ENCODE peak calls at places on chromosomes 12 and 14, in ten cellular contexts. T is epithelial cell of esophagus, M is tibial nerve, I is IMR-90, X is BE2C, U is heart right ventricle, G is neural progenitor cell, P is MG63, O is right lobe of liver, S is GM23338. Y is an unnamed sample.
A peak's percentile ranks its signal among the peaks of the same experiment; 100 is the strongest.

GRCh38 chr14:38705220-38705619 is 397.8 kb downstream of the SEC23A start:
- DNase-seq in T (no peak), M (no peak), I (no peak), X (no peak), U (no peak), G (peak; percentile 34), P (no peak), O (no peak), S (no peak), Y (no peak)

GRCh38 chr12:39638178-39638577 is 18.6 kb upstream of the ABCD2 start:
- DNase-seq in T (no peak), M (no peak), I (no peak), X (no peak), U (no peak), G (no peak), P (no peak), O (no peak), S (no peak), Y (no peak)

GRCh38 chr12:16587110-16587453 is 18.9 kb downstream of the LMO3 start:
- DNase-seq in T (no peak), M (no peak), I (no peak), X (no peak), U (no peak), G (no peak), P (no peak), O (no peak), S (no peak), Y (no peak)

GRCh38 chr12:131085125-131085815 is 131.6 kb downstream of the ADGRD1 start:
- DNase-seq in T (no peak), M (peak; percentile 3), I (no peak), X (peak; percentile 2), U (no peak), G (no peak), P (no peak), O (peak; percentile 14), S (no peak), Y (peak; percentile 3)

GRCh38 chr12:80892597-80893445 is 44.9 kb downstream of the LIN7A start:
- DNase-seq in T (no peak), M (no peak), I (no peak), X (no peak), U (no peak), G (no peak), P (no peak), O (no peak), S (no peak), Y (no peak)

GRCh38 chr14:68683326-68683725 is 109.5 kb downstream of the ZFP36L1 start:
- DNase-seq in T (no peak), M (no peak), I (peak; percentile 24), X (no peak), U (no peak), G (no peak), P (peak; percentile 39), O (peak; percentile 31), S (no peak), Y (no peak)

GRCh38 chr12:42819801-42820200 is 230.3 kb upstream of the PRICKLE1 start:
- DNase-seq in T (no peak), M (no peak), I (no peak), X (no peak), U (no peak), G (no peak), P (no peak), O (no peak), S (no peak), Y (no peak)

GRCh38 chr12:49200882-49201594 is 12.2 kb upstream of the TUBA1A start:
- DNase-seq in T (peak; percentile 83), M (no peak), I (peak; percentile 89), X (no peak), U (no peak), G (no peak), P (no peak), O (no peak), S (peak; percentile 72), Y (no peak)

GRCh38 chr12:44162961-44163360 is 327.1 kb downstream of the TMEM117 start:
- DNase-seq in T (no peak), M (no peak), I (no peak), X (no peak), U (no peak), G (no peak), P (no peak), O (no peak), S (no peak), Y (no peak)

GRCh38 chr12:95231190-95231589 is 13.6 kb downstream of the VEZT start:
- DNase-seq in T (peak; percentile 62), M (no peak), I (peak; percentile 71), X (no peak), U (no peak), G (no peak), P (no peak), O (no peak), S (no peak), Y (no peak)

GRCh38 chr12:109612975-109613502 is 39.4 kb downstream of the MVK start:
- DNase-seq in T (peak; percentile 29), M (no peak), I (peak; percentile 6), X (no peak), U (no peak), G (no peak), P (no peak), O (no peak), S (peak; percentile 57), Y (no peak)

GRCh38 chr14:92448786-92449185 is 64.8 kb upstream of the RIN3 start:
- DNase-seq in T (no peak), M (no peak), I (no peak), X (no peak), U (no peak), G (no peak), P (no peak), O (no peak), S (no peak), Y (no peak)

GRCh38 chr14:96086032-96086431 is 46.9 kb downstream of the C14orf132 start:
- DNase-seq in T (peak; percentile 79), M (no peak), I (peak; percentile 86), X (peak; percentile 57), U (no peak), G (no peak), P (peak; percentile 67), O (no peak), S (no peak), Y (no peak)

GRCh38 chr14:106578479-106578878 is 1052.1 kb downstream of the TMEM121 start:
- DNase-seq in T (no peak), M (no peak), I (no peak), X (no peak), U (no peak), G (no peak), P (no peak), O (no peak), S (no peak), Y (no peak)

GRCh38 chr12:9729082-9729481 is 3.8 kb downstream of the CLECL1 start:
- DNase-seq in T (no peak), M (no peak), I (no peak), X (no peak), U (no peak), G (no peak), P (no peak), O (no peak), S (no peak), Y (no peak)

GRCh38 chr12:9731797-9732196 is 1.1 kb downstream of the CLECL1 start:
- DNase-seq in T (no peak), M (no peak), I (no peak), X (no peak), U (no peak), G (no peak), P (no peak), O (no peak), S (no peak), Y (no peak)

GRCh38 chr12:9731393-9731792 is 1.5 kb downstream of the CLECL1 start:
- DNase-seq in T (no peak), M (no peak), I (no peak), X (no peak), U (no peak), G (no peak), P (no peak), O (no peak), S (no peak), Y (no peak)

GRCh38 chr12:9730591-9730990 is 2.3 kb downstream of the CLECL1 start:
- DNase-seq in T (no peak), M (no peak), I (no peak), X (no peak), U (no peak), G (no peak), P (no peak), O (no peak), S (no peak), Y (no peak)

DNA sequence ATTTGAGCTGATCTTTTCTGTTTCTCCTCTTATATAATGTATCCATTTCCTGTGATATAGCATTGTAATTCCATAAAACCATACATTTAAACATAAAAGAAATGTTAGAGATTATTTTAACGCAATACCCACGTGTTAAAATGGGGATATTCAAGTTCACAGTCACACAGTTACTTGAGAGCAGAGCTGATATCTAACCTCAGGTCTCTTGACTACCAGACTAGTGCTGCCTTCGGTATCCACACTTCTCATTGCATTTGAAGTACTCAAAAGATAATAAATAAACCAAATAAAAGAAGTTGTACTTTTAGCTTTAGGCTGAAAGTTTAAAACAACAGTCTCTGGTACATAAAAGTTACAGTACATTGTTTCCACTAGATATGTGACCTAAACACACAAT is 2.9 kb downstream of the CLECL1 start:
- DNase-seq in T (no peak), M (no peak), I (no peak), X (no peak), U (no peak), G (no peak), P (no peak), O (no peak), S (no peak), Y (no peak)
- H3K4me3 ChIP-seq in T (no peak overlapping the region), M (no peak overlapping the region), I (no peak overlapping the region), X (no peak overlapping the region), U (peak overlapping the region; percentile 46), G (no peak overlapping the region), P (no peak overlapping the region), O (no peak overlapping the region), S (no peak overlapping the region), Y (no peak overlapping the region)

GRCh38 chr12:12684375-12685106 is 11.4 kb downstream of the GPR19 start:
- DNase-seq in T (peak; percentile 63), M (no peak), I (peak; percentile 53), X (peak; percentile 95), U (peak; percentile 26), G (peak; percentile 97), P (peak; percentile 43), O (no peak), S (peak; percentile 99), Y (no peak)
- H3K4me3 ChIP-seq in T (no peak overlapping the region), M (no peak overlapping the region), I (no peak overlapping the region), X (peak overlapping the region; percentile 74), U (no peak overlapping the region), G (peak overlapping the region; percentile 87), P (no peak overlapping the region), O (no peak overlapping the region), S (peak overlapping the region; percentile 56), Y (no peak overlapping the region)

GRCh38 chr12:120235369-120236123 is 30.0 kb downstream of the PXN start:
- DNase-seq in T (no peak), M (no peak), I (no peak), X (no peak), U (peak; percentile 33), G (peak; percentile 55), P (no peak), O (no peak), S (peak; percentile 77), Y (no peak)
- H3K4me3 ChIP-seq in T (no peak overlapping the region), M (no peak overlapping the region), I (no peak overlapping the region), X (no peak overlapping the region), U (peak overlapping the region; percentile 12), G (no peak overlapping the region), P (no peak overlapping the region), O (no peak overlapping the region), S (no peak overlapping the region), Y (no peak overlapping the region)

DNA sequence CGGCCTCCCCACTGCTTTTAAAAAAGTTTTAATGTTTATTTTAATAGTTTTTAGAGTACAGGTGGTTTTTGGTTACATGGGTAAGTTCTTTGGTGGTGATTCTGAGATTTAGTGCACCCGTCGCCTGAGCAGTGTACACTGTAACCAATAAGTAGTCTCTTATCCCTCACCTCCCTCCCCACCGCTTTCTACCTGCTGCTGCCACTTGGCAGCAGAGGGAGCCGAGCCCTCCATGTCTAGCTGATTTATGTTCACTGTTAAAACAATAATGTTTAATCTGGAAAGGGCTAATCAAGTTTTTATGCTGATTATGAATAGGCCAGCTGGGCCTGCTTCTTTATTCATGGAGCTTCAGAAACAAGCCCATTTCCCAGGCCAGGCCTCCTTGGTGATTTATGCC is 73.1 kb downstream of the ADCK1 start:
- DNase-seq in T (no peak), M (no peak), I (no peak), X (no peak), U (no peak), G (no peak), P (no peak), O (no peak), S (no peak), Y (no peak)
- H3K4me3 ChIP-seq in T (no peak overlapping the region), M (no peak overlapping the region), I (no peak overlapping the region), X (no peak overlapping the region), U (no peak overlapping the region), G (no peak overlapping the region), P (no peak overlapping the region), O (no peak overlapping the region), S (no peak overlapping the region), Y (no peak overlapping the region)

Y was measured in ovary.